ENCODE peak calls at places on chromosomes 13 and 19, in four cellular contexts. E, C, P and V are unnamed samples.

GRCh38 chr19:3785938-3786824 is at the start of gene MATK:
- DNase-seq in E (no peak), C (no peak), P (no peak), V (no peak)

GRCh38 chr13:109412232-109412935 is 374.0 kb downstream of the IRS2 start:
- DNase-seq in E (peak; percentile 61), C (no peak), P (no peak), V (peak; percentile 59)

GRCh38 chr13:113902536-113902935 is 38.7 kb upstream of the GAS6 start:
- DNase-seq in E (no peak), C (no peak), P (no peak), V (no peak)

GRCh38 chr19:38375748-38376147 is 1.4 kb downstream of the PSMD8 start:
- DNase-seq in E (no peak), C (no peak), P (no peak), V (no peak)

GRCh38 chr19:35266149-35266903 is 2.4 kb upstream of the USF2 start:
- DNase-seq in E (no peak), C (no peak), P (no peak), V (no peak)

GRCh38 chr13:87259479-87260083 is 411.6 kb upstream of the SLITRK5 start:
- DNase-seq in E (no peak), C (no peak), P (no peak), V (no peak)

GRCh38 chr13:49421391-49421790 is 22.5 kb downstream of the CAB39L start:
- DNase-seq in E (no peak), C (no peak), P (no peak), V (no peak)

GRCh38 chr13:32940601-32941000 is 75.6 kb upstream of the KL start:
- DNase-seq in E (no peak), C (no peak), P (no peak), V (peak; percentile 66)

GRCh38 chr19:43525836-43526771 is 897 bp downstream of the ETHE1 start:
- DNase-seq in E (no peak), C (no peak), P (no peak), V (no peak)

GRCh38 chr19:46731007-46731501 is 14.1 kb upstream of the PRKD2 start:
- DNase-seq in E (no peak), C (no peak), P (no peak), V (no peak)

GRCh38 chr19:4075373-4075772 is 8.7 kb upstream of the ZBTB7A start:
- DNase-seq in E (no peak), C (no peak), P (no peak), V (no peak)

GRCh38 chr13:62293081-62293480 is 877.4 kb upstream of the PCDH20 start:
- DNase-seq in E (no peak), C (no peak), P (no peak), V (peak; percentile 48)

GRCh38 chr19:54523403-54523802 is 20.8 kb downstream of the LAIR2 start:
- DNase-seq in E (no peak), C (no peak), P (no peak), V (no peak)

GRCh38 chr13:110759710-110760109 is 46.2 kb downstream of the ING1 start:
- DNase-seq in E (no peak), C (no peak), P (no peak), V (no peak)

GRCh38 chr19:38317104-38317612 is 1.4 kb upstream of the YIF1B start:
- DNase-seq in E (no peak), C (no peak), P (no peak), V (no peak)

GRCh38 chr13:100182894-100183490 is 94.1 kb downstream of the PCCA start:
- DNase-seq in E (no peak), C (no peak), P (no peak), V (no peak)

GRCh38 chr13:95723428-95723827 is 46.5 kb downstream of the DNAJC3 start:
- DNase-seq in E (no peak), C (no peak), P (no peak), V (no peak)

GRCh38 chr13:73417012-73417615 is 358.3 kb downstream of the KLF5 start:
- DNase-seq in E (no peak), C (no peak), P (no peak), V (no peak)

GRCh38 chr19:2474232-2475017 is 1.5 kb upstream of the GADD45B start:
- DNase-seq in E (peak; percentile 88), C (peak; percentile 92), P (peak; percentile 73), V (peak; percentile 71)

GRCh38 chr19:16349551-16350171 is 25.0 kb downstream of the KLF2 start:
- DNase-seq in E (no peak), C (no peak), P (no peak), V (no peak)